ENCODE peak calls at places on chromosomes 11 and 22, in six cellular contexts. S is OCI-LY7, Y is spleen, W is heart right ventricle, O is lung, V is AG10803. Z is an unnamed sample.

GRCh38 chr22:22916215-22916951 is 28.8 kb downstream of the IGLL5 start:
- DNase-seq in S (no peak), Y (peak), W (no peak), O (no peak), V (no peak), Z (no peak)

GRCh38 chr11:88188251-88189030 is 13.2 kb upstream of the RAB38 start:
- DNase-seq in S (no peak), Y (no peak), W (no peak), O (no peak), V (no peak), Z (no peak)

GRCh38 chr11:55673860-55674259 is 11.9 kb downstream of the OR4C6 start:
- DNase-seq in S (no peak), Y (no peak), W (no peak), O (no peak), V (no peak), Z (no peak)

GRCh38 chr11:129935723-129936122 is 40.3 kb upstream of the NFRKB start:
- DNase-seq in S (no peak), Y (no peak), W (no peak), O (no peak), V (no peak), Z (no peak)

GRCh38 chr11:130710022-130710421 is 206.3 kb downstream of the SNX19 start:
- DNase-seq in S (no peak), Y (no peak), W (no peak), O (no peak), V (no peak), Z (no peak)

GRCh38 chr22:31210830-31211503 is 1.1 kb upstream of the LIMK2 start:
- DNase-seq in S (no peak), Y (no peak), W (peak), O (peak), V (peak), Z (no peak)

GRCh38 chr22:24175160-24175808 is 6.0 kb upstream of the SUSD2 start:
- DNase-seq in S (peak), Y (peak), W (peak), O (peak), V (peak), Z (no peak)

GRCh38 chr22:17130199-17130598 is 9.0 kb upstream of the TMEM121B start:
- DNase-seq in S (no peak), Y (no peak), W (no peak), O (no peak), V (peak), Z (peak)

GRCh38 chr11:124896071-124896750 is 1.5 kb downstream of the ROBO4 start:
- DNase-seq in S (no peak), Y (no peak), W (no peak), O (no peak), V (no peak), Z (peak)

GRCh38 chr11:96228472-96228871 is 114.5 kb downstream of the MAML2 start:
- DNase-seq in S (no peak), Y (no peak), W (peak), O (peak), V (peak), Z (no peak)

GRCh38 chr11:20276661-20277000 is 86.9 kb upstream of the HTATIP2 start:
- DNase-seq in S (no peak), Y (no peak), W (no peak), O (no peak), V (no peak), Z (no peak)

GRCh38 chr22:35376728-35377472 is 4.0 kb upstream of the HMOX1 start:
- DNase-seq in S (peak), Y (peak), W (peak), O (peak), V (peak), Z (no peak)

GRCh38 chr11:10701982-10702381 is 8.4 kb upstream of the IRAG1 start:
- DNase-seq in S (no peak), Y (no peak), W (no peak), O (no peak), V (peak), Z (no peak)

GRCh38 chr11:40597546-40598113 is 861.8 kb downstream of the LRRC4C start:
- DNase-seq in S (no peak), Y (no peak), W (no peak), O (no peak), V (no peak), Z (no peak)

GRCh38 chr11:10305964-10306918 is 1.4 kb downstream of the ADM start:
- DNase-seq in S (no peak), Y (peak), W (peak), O (no peak), V (peak), Z (no peak)

GRCh38 chr11:47216141-47216798 is 1.5 kb downstream of the DDB2 start:
- DNase-seq in S (peak), Y (no peak), W (peak), O (peak), V (peak), Z (no peak)

GRCh38 chr22:47086596-47087248 is 324.3 kb downstream of the TBC1D22A start:
- DNase-seq in S (no peak), Y (no peak), W (no peak), O (no peak), V (no peak), Z (no peak)

GRCh38 chr11:27611946-27612455 is 88.3 kb downstream of the BDNF start:
- DNase-seq in S (no peak), Y (no peak), W (no peak), O (no peak), V (peak), Z (no peak)

GRCh38 chr11:13384837-13385417 is 78.1 kb downstream of the BTBD10 start:
- DNase-seq in S (peak), Y (no peak), W (peak), O (no peak), V (peak), Z (no peak)

GRCh38 chr11:95266751-95267374 is 35.9 kb upstream of the SESN3 start:
- DNase-seq in S (no peak), Y (no peak), W (no peak), O (no peak), V (peak), Z (no peak)

GRCh38 chr22:25475554-25476022 is 88.9 kb upstream of the GRK3 start:
- DNase-seq in S (no peak), Y (no peak), W (peak), O (peak), V (peak), Z (no peak)

GRCh38 chr11:57735655-57736298 is 5.5 kb upstream of the SELENOH start:
- DNase-seq in S (no peak), Y (no peak), W (no peak), O (no peak), V (no peak), Z (no peak)

GRCh38 chr11:14645247-14645912 is 1.8 kb downstream of the PDE3B start:
- DNase-seq in S (no peak), Y (no peak), W (no peak), O (no peak), V (peak), Z (no peak)

GRCh38 chr22:44088976-44089570 is 65.0 kb downstream of the PARVB start:
- DNase-seq in S (no peak), Y (no peak), W (peak), O (no peak), V (peak), Z (no peak)

GRCh38 chr11:20048246-20048645 is 112.0 kb downstream of the DBX1 start:
- DNase-seq in S (no peak), Y (no peak), W (no peak), O (no peak), V (peak), Z (no peak)

GRCh38 chr11:119933164-119933563 is 204.2 kb upstream of the NECTIN1 start:
- DNase-seq in S (no peak), Y (no peak), W (no peak), O (no peak), V (no peak), Z (no peak)

GRCh38 chr11:128603003-128603715 is 15.8 kb upstream of the ETS1 start:
- DNase-seq in S (no peak), Y (no peak), W (no peak), O (no peak), V (no peak), Z (no peak)

GRCh38 chr11:99739464-99740089 is 718.8 kb downstream of the CNTN5 start:
- DNase-seq in S (peak), Y (no peak), W (no peak), O (no peak), V (no peak), Z (no peak)

DNA sequence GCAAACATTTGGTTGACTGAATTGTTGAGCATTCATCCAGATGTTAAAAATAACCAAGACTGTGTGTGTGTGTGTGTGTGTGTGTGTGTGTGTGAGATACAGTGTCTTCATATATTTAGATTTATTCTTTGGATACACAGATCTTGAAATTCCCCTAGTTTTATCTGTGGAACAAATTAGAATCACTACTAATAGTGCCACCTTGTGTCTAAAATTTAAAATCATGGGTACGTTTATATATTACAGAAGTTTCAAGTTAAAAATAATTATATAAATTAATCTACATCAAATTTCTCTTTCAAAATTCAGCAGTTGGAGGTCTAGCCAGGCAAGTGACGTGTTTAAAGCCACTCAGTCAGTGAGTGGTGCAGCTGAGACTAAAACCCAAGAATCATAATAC is 1566.2 kb upstream of the TENM4 start:
- DNase-seq in S (no peak), Y (no peak), W (no peak), O (no peak), V (peak), Z (no peak)
- TF ChIP-seq CTCF in S (peak), Y (no peak), W (peak), O (no peak), V (peak), Z (peak)

DNA sequence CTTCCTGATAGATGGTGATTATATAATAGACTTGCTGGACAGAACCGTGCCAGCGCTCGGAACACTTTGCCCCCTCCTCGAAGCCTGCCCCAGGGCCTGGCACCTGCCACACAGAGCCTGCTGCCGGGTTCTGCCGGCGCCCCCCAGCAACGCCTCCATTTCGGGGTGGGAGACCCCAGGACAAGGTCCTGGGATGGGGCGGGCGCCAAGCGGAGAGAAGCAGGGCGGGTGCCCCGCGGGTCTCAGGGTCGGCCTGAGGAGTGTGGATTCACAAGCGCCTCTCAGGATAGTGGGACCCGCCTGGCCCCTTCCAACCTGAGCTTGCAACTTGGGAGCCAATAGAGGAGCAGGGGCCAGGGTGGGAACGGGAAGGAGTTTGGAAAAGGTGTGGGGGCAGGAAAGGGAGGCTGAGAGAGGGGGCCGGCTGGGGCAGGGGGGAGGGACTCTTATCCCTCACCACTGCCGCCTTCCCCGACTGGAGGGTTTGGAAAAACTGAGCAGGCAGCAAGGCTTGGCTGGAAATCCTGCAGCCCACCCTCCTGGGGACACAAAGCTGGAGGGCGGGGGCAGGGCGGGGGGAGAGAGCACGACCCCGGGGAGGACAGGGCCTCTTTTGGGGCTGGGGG is 3.3 kb upstream of the BCL9L start:
- DNase-seq in S (peak), Y (peak), W (peak), O (no peak), V (peak), Z (no peak)
- TF ChIP-seq CTCF in S (no peak), Y (no peak), W (no peak), O (no peak), V (no peak), Z (no peak)

GRCh38 chr11:45337583-45338360 is 51.6 kb upstream of the SYT13 start:
- DNase-seq in S (no peak), Y (no peak), W (no peak), O (no peak), V (no peak), Z (no peak)

GRCh38 chr11:45339754-45340519 is 53.8 kb upstream of the SYT13 start:
- DNase-seq in S (peak), Y (peak), W (peak), O (peak), V (peak), Z (no peak)

GRCh38 chr11:45336136-45336535 is 50.0 kb upstream of the SYT13 start:
- DNase-seq in S (peak), Y (no peak), W (no peak), O (no peak), V (no peak), Z (no peak)

GRCh38 chr11:45343988-45344387 is 57.8 kb upstream of the SYT13 start:
- DNase-seq in S (no peak), Y (no peak), W (no peak), O (no peak), V (no peak), Z (no peak)

DNA sequence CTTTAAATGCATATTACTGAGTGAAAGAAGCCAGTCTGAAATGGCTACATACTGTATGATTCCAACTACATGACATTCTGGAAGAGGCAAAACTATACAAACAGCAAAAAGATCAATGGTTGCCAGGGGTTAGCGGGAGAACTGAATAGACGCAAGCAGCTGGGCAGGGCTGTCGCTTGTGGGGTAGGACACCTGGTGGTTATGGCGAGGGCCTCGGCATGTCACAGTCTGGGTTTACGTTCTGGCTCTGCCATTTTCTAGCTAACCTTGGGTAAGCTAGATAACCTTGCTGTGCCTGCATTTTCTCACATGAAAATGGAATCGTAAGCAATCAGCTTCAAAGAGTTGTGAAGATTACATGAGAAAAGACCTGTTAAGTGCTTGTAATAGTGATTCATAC is 55.2 kb upstream of the SYT13 start:
- DNase-seq in S (no peak), Y (no peak), W (no peak), O (no peak), V (no peak), Z (no peak)
- TF ChIP-seq CTCF in S (no peak), Y (no peak), W (no peak), O (no peak), V (no peak), Z (no peak)

GRCh38 chr11:84398017-84398626 is 1112.0 kb upstream of the CCDC90B start:
- DNase-seq in S (peak), Y (no peak), W (no peak), O (no peak), V (peak), Z (no peak)
- TF ChIP-seq CTCF in S (peak), Y (no peak), W (no peak), O (no peak), V (peak), Z (peak)

DNA sequence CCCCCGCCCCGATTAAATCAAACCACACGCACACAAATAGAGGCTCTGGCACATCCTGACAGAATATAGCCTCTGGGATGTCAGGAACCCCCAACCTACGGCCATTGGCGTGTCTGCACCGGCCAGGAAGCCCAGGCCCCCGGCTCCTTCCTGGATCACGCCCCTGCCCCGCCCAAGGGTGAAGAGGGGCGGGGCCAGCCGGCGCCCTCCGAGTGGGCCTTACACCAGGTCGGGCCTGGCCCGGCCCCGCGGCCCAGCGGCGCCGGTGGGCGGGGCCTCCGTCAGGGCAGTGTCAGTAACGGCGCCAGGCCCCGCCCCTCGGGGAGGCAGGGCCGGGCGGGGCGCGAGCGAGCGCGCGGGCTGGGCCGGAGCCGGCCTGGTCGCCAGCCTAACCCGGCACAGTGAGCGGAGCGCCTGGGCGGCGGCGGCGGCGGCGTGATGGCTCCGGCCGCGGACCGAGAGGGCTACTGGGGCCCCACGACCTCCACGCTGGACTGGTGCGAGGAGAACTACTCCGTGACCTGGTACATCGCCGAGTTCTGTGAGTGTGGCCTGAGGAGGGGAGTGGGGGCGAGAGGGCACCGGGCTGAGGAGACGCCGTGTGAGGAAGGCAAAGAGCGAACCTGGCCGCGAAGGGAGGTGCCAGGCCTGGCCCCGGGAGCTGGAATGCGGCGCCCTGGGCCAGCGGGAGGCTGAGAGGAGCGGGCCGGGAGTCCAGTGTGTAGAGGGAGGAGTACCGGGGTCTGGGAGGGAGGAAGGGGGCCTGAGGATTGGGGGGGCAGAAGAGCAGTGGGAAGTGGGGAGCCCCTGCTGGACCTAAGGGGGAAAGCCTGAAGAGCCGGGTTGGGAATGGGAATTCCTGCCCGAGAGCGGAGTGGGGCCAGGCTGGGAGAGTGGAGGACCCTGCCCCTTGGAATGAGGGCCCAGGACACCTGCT is at the start of gene ACER3:
- DNase-seq in S (peak), Y (peak), W (peak), O (peak), V (peak), Z (peak)
- TF ChIP-seq CTCF in S (no peak), Y (no peak), W (peak), O (no peak), V (peak), Z (peak)

Z was measured in chondrocyte.